ENCODE peak calls at places on chromosomes 12 and 14, in five cellular contexts. I is H9, Y is trophoblast cell, A is neuronal stem cell, Z is H1. N is an unnamed sample.

GRCh38 chr12:92927055-92927435 is 2.0 kb downstream of the EEA1 start:
- DNase-seq in I (no peak), Y (peak; percentile 80), A (no peak), Z (no peak), N (peak; percentile 28)

GRCh38 chr14:98853063-98853729 is 418.8 kb downstream of the BCL11B start:
- DNase-seq in I (no peak), Y (no peak), A (no peak), Z (no peak), N (no peak)

GRCh38 chr12:83960767-83961166 is 951.8 kb downstream of the SLC6A15 start:
- DNase-seq in I (no peak), Y (no peak), A (no peak), Z (no peak), N (no peak)

GRCh38 chr12:92561543-92561899 is 141.3 kb upstream of the PLEKHG7 start:
- DNase-seq in I (no peak), Y (no peak), A (no peak), Z (no peak), N (peak; percentile 91)

GRCh38 chr12:64943686-64944085 is 119.2 kb downstream of the TBC1D30 start:
- DNase-seq in I (no peak), Y (no peak), A (no peak), Z (no peak), N (no peak)

GRCh38 chr12:30110505-30110904 is 326.8 kb upstream of the TMTC1 start:
- DNase-seq in I (no peak), Y (no peak), A (no peak), Z (no peak), N (no peak)

GRCh38 chr12:69332815-69333358 is 15.3 kb upstream of the LYZ start:
- DNase-seq in I (no peak), Y (no peak), A (no peak), Z (no peak), N (no peak)

GRCh38 chr14:68790656-68791077 is 2.2 kb downstream of the ZFP36L1 start:
- DNase-seq in I (no peak), Y (peak; percentile 5), A (no peak), Z (no peak), N (no peak)

GRCh38 chr14:81811705-81812269 is 278.1 kb upstream of the SEL1L start:
- DNase-seq in I (no peak), Y (no peak), A (no peak), Z (no peak), N (no peak)

GRCh38 chr12:100503228-100503628 is 29.6 kb downstream of the NR1H4 start:
- DNase-seq in I (no peak), Y (no peak), A (no peak), Z (no peak), N (no peak)

GRCh38 chr14:57413849-57414248 is 23.5 kb downstream of the NAA30 start:
- DNase-seq in I (no peak), Y (no peak), A (no peak), Z (no peak), N (no peak)

GRCh38 chr14:100402631-100403030 is 79.5 kb downstream of the SLC25A47 start:
- DNase-seq in I (no peak), Y (no peak), A (no peak), Z (no peak), N (no peak)

GRCh38 chr14:54652188-54652889 is 85.4 kb downstream of the SAMD4A start:
- DNase-seq in I (peak; percentile 87), Y (peak; percentile 97), A (peak; percentile 53), Z (peak; percentile 76), N (peak; percentile 100)

GRCh38 chr14:25308244-25308643 is 258.3 kb upstream of the STXBP6 start:
- DNase-seq in I (peak; percentile 75), Y (no peak), A (no peak), Z (peak; percentile 15), N (no peak)

GRCh38 chr12:131074221-131075083 is 120.7 kb downstream of the ADGRD1 start:
- DNase-seq in I (peak; percentile 21), Y (peak; percentile 5), A (no peak), Z (no peak), N (no peak)

GRCh38 chr12:26119391-26119981 is 5.4 kb downstream of the BHLHE41 start:
- DNase-seq in I (no peak), Y (peak; percentile 59), A (no peak), Z (no peak), N (peak; percentile 78)

GRCh38 chr12:125183187-125184067 is 118.2 kb downstream of the AACS start:
- DNase-seq in I (peak; percentile 89), Y (peak; percentile 86), A (peak; percentile 91), Z (no peak), N (peak; percentile 66)

GRCh38 chr14:103476065-103476464 is 46.6 kb downstream of the CKB start:
- DNase-seq in I (no peak), Y (no peak), A (no peak), Z (no peak), N (no peak)

GRCh38 chr14:21071225-21072041 is 1.3 kb downstream of the ARHGEF40 start:
- DNase-seq in I (peak; percentile 92), Y (peak; percentile 58), A (peak; percentile 74), Z (no peak), N (peak; percentile 95)

GRCh38 chr14:102943454-102943853 is 21.0 kb downstream of the AMN start:
- DNase-seq in I (no peak), Y (no peak), A (no peak), Z (no peak), N (no peak)

GRCh38 chr14:64684091-64684490 is 20.1 kb upstream of the PLEKHG3 start:
- DNase-seq in I (no peak), Y (no peak), A (no peak), Z (no peak), N (peak; percentile 73)

GRCh38 chr12:389138-390096 is at the start of gene KDM5A:
- DNase-seq in I (peak; percentile 97), Y (peak; percentile 96), A (peak; percentile 96), Z (peak; percentile 29), N (peak; percentile 94)
- H3K14ac ChIP-seq in I (peak within 1 kb of the TSS; percentile 98), Y (peak within 1 kb of the TSS; percentile 87), A (no peak within 1 kb of the TSS), Z (no peak within 1 kb of the TSS), N (peak within 1 kb of the TSS; percentile 99)

GRCh38 chr12:132079190-132079589 is 64.9 kb downstream of the DDX51 start:
- DNase-seq in I (no peak), Y (no peak), A (no peak), Z (no peak), N (no peak)

GRCh38 chr12:132079695-132080094 is 64.4 kb downstream of the DDX51 start:
- DNase-seq in I (no peak), Y (no peak), A (no peak), Z (no peak), N (no peak)

GRCh38 chr12:132084681-132085635 is 59.2 kb downstream of the DDX51 start:
- DNase-seq in I (peak; percentile 81), Y (peak; percentile 40), A (peak; percentile 71), Z (no peak), N (peak; percentile 33)

GRCh38 chr12:132081423-132081822 is 62.7 kb downstream of the DDX51 start:
- DNase-seq in I (no peak), Y (no peak), A (no peak), Z (no peak), N (no peak)

DNA sequence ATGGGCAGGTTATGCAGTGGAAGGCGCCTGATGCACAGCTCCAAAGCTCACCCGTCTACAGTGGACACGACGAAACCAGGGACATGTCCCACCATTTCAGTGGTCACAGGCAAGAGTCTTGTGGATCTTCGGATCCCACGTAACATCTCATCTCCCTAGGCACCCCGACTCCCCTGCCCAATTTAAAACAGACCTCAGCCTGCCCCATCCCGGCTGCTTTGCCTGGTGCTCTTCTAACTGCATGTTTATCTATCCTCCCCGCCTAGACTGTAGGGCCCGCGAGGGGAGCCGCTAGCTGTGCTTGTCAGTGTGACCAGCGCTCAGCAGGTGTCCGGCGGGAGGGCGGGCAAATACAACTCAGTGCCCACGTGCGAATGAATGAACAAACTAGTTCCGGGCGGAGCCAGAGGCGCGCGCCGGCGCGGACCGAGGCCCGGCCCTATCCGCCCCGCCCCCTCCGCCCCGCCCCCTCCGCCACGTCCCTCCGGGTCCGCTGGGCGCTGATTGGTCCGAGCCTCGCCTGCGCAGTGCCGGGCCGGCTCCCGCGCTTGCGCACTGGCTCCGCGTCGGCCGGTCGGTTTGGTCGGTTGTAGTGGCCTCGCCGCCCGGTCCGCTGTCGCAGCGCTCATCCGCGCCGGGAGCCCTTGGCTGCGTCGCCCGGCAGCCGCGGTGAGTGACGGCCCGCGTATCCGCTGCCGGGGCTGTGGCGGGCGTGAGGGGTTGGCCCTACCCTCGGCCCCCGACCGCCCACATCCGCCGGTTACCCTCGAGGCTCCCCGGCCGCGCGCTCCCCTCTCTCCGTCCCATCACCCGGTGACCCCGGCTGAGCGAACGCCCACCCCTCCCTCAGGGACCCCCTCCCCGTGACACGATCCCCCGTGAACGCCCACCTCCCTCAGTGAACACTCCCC is 60.1 kb downstream of the DDX51 start:
- DNase-seq in I (peak; percentile 98), Y (peak; percentile 91), A (peak; percentile 88), Z (peak; percentile 78), N (peak; percentile 84)
- H3K18ac ChIP-seq in I (peak overlapping the region; percentile 53), Y (peak overlapping the region; percentile 100), A (peak overlapping the region; percentile 97), Z (no peak overlapping the region), N (no peak overlapping the region)

GRCh38 chr14:77025744-77026165 is 2.8 kb downstream of the IRF2BPL start:
- DNase-seq in I (no peak), Y (peak; percentile 42), A (no peak), Z (no peak), N (no peak)

GRCh38 chr14:77027538-77028383 is 747 bp downstream of the IRF2BPL start:
- DNase-seq in I (peak; percentile 47), Y (peak; percentile 98), A (peak; percentile 27), Z (no peak), N (peak; percentile 81)

GRCh38 chr14:77024171-77024627 is 4.3 kb downstream of the IRF2BPL start:
- DNase-seq in I (peak; percentile 93), Y (peak; percentile 99), A (no peak), Z (no peak), N (peak; percentile 43)

GRCh38 chr14:77026930-77027537 is 1.5 kb downstream of the IRF2BPL start:
- DNase-seq in I (no peak), Y (peak; percentile 63), A (peak; percentile 51), Z (no peak), N (peak; percentile 54)

DNA sequence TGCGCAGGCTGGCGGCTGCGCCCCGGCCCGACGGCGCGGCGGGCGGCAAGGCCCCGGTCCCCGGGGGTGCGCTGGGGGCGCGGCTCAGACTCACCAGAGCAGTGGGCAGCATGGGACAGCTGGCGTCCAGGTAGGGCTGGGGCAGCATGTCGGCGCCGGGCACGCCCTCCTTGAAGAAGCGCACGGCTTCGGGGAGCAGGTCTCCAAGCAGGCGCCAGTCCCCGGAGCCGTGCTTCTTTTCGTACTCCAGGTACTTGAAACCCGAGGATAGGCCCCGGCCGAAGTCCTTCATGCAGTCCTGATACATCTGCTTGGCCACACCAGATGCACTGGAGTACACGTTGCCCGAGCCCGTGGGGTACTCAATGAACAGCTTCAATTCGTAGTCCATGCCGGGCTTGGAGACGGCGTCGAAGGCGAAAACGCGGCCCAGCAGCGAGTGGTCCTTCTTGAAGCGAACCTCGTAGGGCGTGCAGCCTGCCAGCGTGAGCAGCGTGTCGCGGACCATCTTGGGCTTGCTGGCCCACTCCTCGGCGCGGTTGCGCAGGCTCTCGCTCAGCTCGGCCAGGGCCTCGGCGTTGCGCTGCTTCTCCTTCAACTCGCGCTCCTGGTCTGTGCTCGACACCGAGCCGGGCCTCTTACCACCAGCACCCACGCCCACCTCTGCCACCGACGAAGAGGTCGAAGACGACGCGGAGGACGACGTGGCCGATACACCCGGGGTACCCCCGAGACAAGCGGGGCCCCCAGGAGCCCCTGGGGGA is 2.2 kb downstream of the IRF2BPL start:
- DNase-seq in I (no peak), Y (peak; percentile 55), A (peak; percentile 30), Z (no peak), N (peak; percentile 51)
- H3K14ac ChIP-seq in I (peak overlapping the region; percentile 61), Y (peak overlapping the region; percentile 84), A (peak overlapping the region; percentile 87), Z (no peak overlapping the region), N (peak overlapping the region; percentile 92)

DNA sequence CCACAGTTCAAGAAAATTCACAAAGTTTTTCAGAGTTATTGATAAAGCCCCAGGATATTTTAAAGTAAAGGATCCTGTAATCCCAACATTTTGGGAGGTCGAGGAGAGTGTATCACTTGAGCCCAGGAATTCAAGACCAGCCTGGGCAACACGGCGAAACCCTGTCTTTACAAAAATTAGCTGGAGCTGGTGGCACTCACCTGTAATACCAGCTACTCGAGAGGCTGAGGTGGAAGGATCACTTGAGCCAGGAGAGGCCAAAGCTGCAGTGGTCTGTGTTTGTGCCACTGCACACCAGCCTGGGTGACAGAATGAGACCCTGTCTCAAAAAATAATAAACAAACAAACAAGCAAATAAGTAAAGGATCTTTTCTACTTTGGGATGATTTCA is 39.5 kb upstream of the LRRK2 start:
- DNase-seq in I (no peak), Y (no peak), A (no peak), Z (no peak), N (no peak)
- H3K18ac ChIP-seq in I (no peak overlapping the region), Y (no peak overlapping the region), A (no peak overlapping the region), Z (no peak overlapping the region), N (no peak overlapping the region)